ENCODE peak calls at places on chromosomes 11 and 22, in ten cellular contexts. One of them, this sample, is unnamed.

GRCh38 chr11:126638663-126639062 is 283.2 kb downstream of the ST3GAL4 start:
- DNase-seq in endothelial cell of umbilical vein: no peak
- DNase-seq in epithelial cell of esophagus: no peak
- DNase-seq in kidney epithelial cell: no peak
- DNase-seq in NCI-H510A treated with DMSO at 0.1 percent for 48 hours: no peak
- DNase-seq in activated T-cell treated with anti-CD3 and anti-CD28 coated beads for 1 hour: no peak
- DNase-seq in Caco-2: no peak
- DNase-seq in NAMALWA: no peak
- DNase-seq in hippocampal formation: no peak
- DNase-seq in lower lobe of right lung: no peak
- DNase-seq in this sample: no peak

GRCh38 chr11:34448223-34448994 is 9.7 kb downstream of the CAT start:
- DNase-seq in activated T-cell treated with anti-CD3 and anti-CD28 coated beads for 1 hour: no peak
- DNase-seq in hippocampal formation: no peak
- DNase-seq in epithelial cell of esophagus: no peak
- DNase-seq in Caco-2: no peak
- DNase-seq in kidney epithelial cell: no peak
- DNase-seq in NAMALWA: no peak
- DNase-seq in lower lobe of right lung: no peak
- DNase-seq in endothelial cell of umbilical vein: no peak
- DNase-seq in NCI-H510A treated with DMSO at 0.1 percent for 48 hours: no peak
- DNase-seq in this sample: no peak

GRCh38 chr11:68632802-68633201 is 51.5 kb upstream of the GAL start:
- DNase-seq in Caco-2: peak
- DNase-seq in epithelial cell of esophagus: peak
- DNase-seq in NCI-H510A treated with DMSO at 0.1 percent for 48 hours: peak
- DNase-seq in lower lobe of right lung: no peak
- DNase-seq in NAMALWA: peak
- DNase-seq in hippocampal formation: no peak
- DNase-seq in kidney epithelial cell: peak
- DNase-seq in endothelial cell of umbilical vein: peak
- DNase-seq in activated T-cell treated with anti-CD3 and anti-CD28 coated beads for 1 hour: peak
- DNase-seq in this sample: peak

GRCh38 chr11:70834277-70834940 is 418.0 kb downstream of the SHANK2 start:
- DNase-seq in endothelial cell of umbilical vein: no peak
- DNase-seq in lower lobe of right lung: no peak
- DNase-seq in hippocampal formation: no peak
- DNase-seq in NCI-H510A treated with DMSO at 0.1 percent for 48 hours: peak
- DNase-seq in epithelial cell of esophagus: no peak
- DNase-seq in NAMALWA: no peak
- DNase-seq in kidney epithelial cell: no peak
- DNase-seq in activated T-cell treated with anti-CD3 and anti-CD28 coated beads for 1 hour: no peak
- DNase-seq in Caco-2: no peak
- DNase-seq in this sample: no peak

GRCh38 chr22:45889539-45890350 is 87.2 kb downstream of the WNT7B start:
- DNase-seq in kidney epithelial cell: no peak
- DNase-seq in activated T-cell treated with anti-CD3 and anti-CD28 coated beads for 1 hour: no peak
- DNase-seq in endothelial cell of umbilical vein: no peak
- DNase-seq in hippocampal formation: no peak
- DNase-seq in Caco-2: no peak
- DNase-seq in lower lobe of right lung: peak
- DNase-seq in epithelial cell of esophagus: no peak
- DNase-seq in NAMALWA: no peak
- DNase-seq in NCI-H510A treated with DMSO at 0.1 percent for 48 hours: no peak
- DNase-seq in this sample: no peak

GRCh38 chr11:117554601-117555333 is 227.1 kb downstream of the CEP164 start:
- DNase-seq in epithelial cell of esophagus: peak
- DNase-seq in activated T-cell treated with anti-CD3 and anti-CD28 coated beads for 1 hour: no peak
- DNase-seq in lower lobe of right lung: no peak
- DNase-seq in hippocampal formation: no peak
- DNase-seq in NCI-H510A treated with DMSO at 0.1 percent for 48 hours: peak
- DNase-seq in kidney epithelial cell: no peak
- DNase-seq in Caco-2: peak
- DNase-seq in NAMALWA: no peak
- DNase-seq in endothelial cell of umbilical vein: no peak
- DNase-seq in this sample: peak

GRCh38 chr11:83007909-83008580 is 63.7 kb downstream of the RAB30 start:
- DNase-seq in lower lobe of right lung: peak
- DNase-seq in Caco-2: peak
- DNase-seq in epithelial cell of esophagus: no peak
- DNase-seq in endothelial cell of umbilical vein: peak
- DNase-seq in NAMALWA: peak
- DNase-seq in NCI-H510A treated with DMSO at 0.1 percent for 48 hours: peak
- DNase-seq in activated T-cell treated with anti-CD3 and anti-CD28 coated beads for 1 hour: no peak
- DNase-seq in kidney epithelial cell: no peak
- DNase-seq in hippocampal formation: peak
- DNase-seq in this sample: no peak

GRCh38 chr11:96524475-96524874 is 134.7 kb downstream of the JRKL start:
- DNase-seq in activated T-cell treated with anti-CD3 and anti-CD28 coated beads for 1 hour: no peak
- DNase-seq in NCI-H510A treated with DMSO at 0.1 percent for 48 hours: no peak
- DNase-seq in NAMALWA: no peak
- DNase-seq in endothelial cell of umbilical vein: no peak
- DNase-seq in hippocampal formation: no peak
- DNase-seq in epithelial cell of esophagus: no peak
- DNase-seq in Caco-2: no peak
- DNase-seq in kidney epithelial cell: no peak
- DNase-seq in lower lobe of right lung: no peak
- DNase-seq in this sample: no peak

GRCh38 chr22:38172016-38172431 is 9.6 kb downstream of the PLA2G6 start:
- DNase-seq in endothelial cell of umbilical vein: peak
- DNase-seq in Caco-2: no peak
- DNase-seq in NCI-H510A treated with DMSO at 0.1 percent for 48 hours: no peak
- DNase-seq in epithelial cell of esophagus: peak
- DNase-seq in hippocampal formation: no peak
- DNase-seq in lower lobe of right lung: no peak
- DNase-seq in NAMALWA: peak
- DNase-seq in kidney epithelial cell: no peak
- DNase-seq in activated T-cell treated with anti-CD3 and anti-CD28 coated beads for 1 hour: no peak
- DNase-seq in this sample: no peak

GRCh38 chr11:75376175-75376574 is 23.1 kb upstream of the RPS3 start:
- DNase-seq in kidney epithelial cell: no peak
- DNase-seq in NAMALWA: no peak
- DNase-seq in epithelial cell of esophagus: no peak
- DNase-seq in Caco-2: peak
- DNase-seq in hippocampal formation: no peak
- DNase-seq in endothelial cell of umbilical vein: no peak
- DNase-seq in activated T-cell treated with anti-CD3 and anti-CD28 coated beads for 1 hour: no peak
- DNase-seq in lower lobe of right lung: no peak
- DNase-seq in NCI-H510A treated with DMSO at 0.1 percent for 48 hours: no peak
- DNase-seq in this sample: no peak

GRCh38 chr11:95230054-95231034 is 658 bp downstream of the SESN3 start:
- DNase-seq in epithelial cell of esophagus: peak
- DNase-seq in activated T-cell treated with anti-CD3 and anti-CD28 coated beads for 1 hour: no peak
- DNase-seq in lower lobe of right lung: no peak
- DNase-seq in NCI-H510A treated with DMSO at 0.1 percent for 48 hours: peak
- DNase-seq in kidney epithelial cell: no peak
- DNase-seq in NAMALWA: peak
- DNase-seq in endothelial cell of umbilical vein: peak
- DNase-seq in hippocampal formation: peak
- DNase-seq in Caco-2: no peak
- DNase-seq in this sample: no peak

GRCh38 chr11:117759305-117759704 is 37.7 kb downstream of the DSCAML1 start:
- DNase-seq in Caco-2: no peak
- DNase-seq in hippocampal formation: no peak
- DNase-seq in activated T-cell treated with anti-CD3 and anti-CD28 coated beads for 1 hour: no peak
- DNase-seq in kidney epithelial cell: no peak
- DNase-seq in endothelial cell of umbilical vein: no peak
- DNase-seq in NAMALWA: no peak
- DNase-seq in NCI-H510A treated with DMSO at 0.1 percent for 48 hours: peak
- DNase-seq in epithelial cell of esophagus: no peak
- DNase-seq in lower lobe of right lung: no peak
- DNase-seq in this sample: no peak

GRCh38 chr22:41746563-41747400 is 47.5 kb downstream of the MEI1 start:
- DNase-seq in endothelial cell of umbilical vein: peak
- DNase-seq in kidney epithelial cell: peak
- DNase-seq in lower lobe of right lung: peak
- DNase-seq in NCI-H510A treated with DMSO at 0.1 percent for 48 hours: peak
- DNase-seq in NAMALWA: peak
- DNase-seq in activated T-cell treated with anti-CD3 and anti-CD28 coated beads for 1 hour: peak
- DNase-seq in hippocampal formation: peak
- DNase-seq in Caco-2: peak
- DNase-seq in epithelial cell of esophagus: peak
- DNase-seq in this sample: peak

GRCh38 chr11:75802022-75802912 is 12.7 kb upstream of the UVRAG start:
- DNase-seq in activated T-cell treated with anti-CD3 and anti-CD28 coated beads for 1 hour: no peak
- DNase-seq in epithelial cell of esophagus: no peak
- DNase-seq in kidney epithelial cell: no peak
- DNase-seq in endothelial cell of umbilical vein: no peak
- DNase-seq in lower lobe of right lung: no peak
- DNase-seq in NCI-H510A treated with DMSO at 0.1 percent for 48 hours: no peak
- DNase-seq in NAMALWA: no peak
- DNase-seq in Caco-2: no peak
- DNase-seq in hippocampal formation: no peak
- DNase-seq in this sample: no peak

GRCh38 chr11:128470081-128470480 is 117.3 kb downstream of the ETS1 start:
- DNase-seq in Caco-2: no peak
- DNase-seq in NAMALWA: peak
- DNase-seq in NCI-H510A treated with DMSO at 0.1 percent for 48 hours: no peak
- DNase-seq in epithelial cell of esophagus: no peak
- DNase-seq in kidney epithelial cell: no peak
- DNase-seq in hippocampal formation: no peak
- DNase-seq in endothelial cell of umbilical vein: no peak
- DNase-seq in lower lobe of right lung: no peak
- DNase-seq in activated T-cell treated with anti-CD3 and anti-CD28 coated beads for 1 hour: no peak
- DNase-seq in this sample: no peak

GRCh38 chr11:110349109-110349996 is 52.9 kb upstream of the RDX start:
- DNase-seq in hippocampal formation: no peak
- DNase-seq in lower lobe of right lung: no peak
- DNase-seq in Caco-2: no peak
- DNase-seq in epithelial cell of esophagus: no peak
- DNase-seq in endothelial cell of umbilical vein: no peak
- DNase-seq in NCI-H510A treated with DMSO at 0.1 percent for 48 hours: no peak
- DNase-seq in NAMALWA: no peak
- DNase-seq in kidney epithelial cell: no peak
- DNase-seq in activated T-cell treated with anti-CD3 and anti-CD28 coated beads for 1 hour: no peak
- DNase-seq in this sample: no peak

GRCh38 chr11:72735495-72736027 is 16.6 kb downstream of the ARAP1 start:
- DNase-seq in kidney epithelial cell: no peak
- DNase-seq in hippocampal formation: no peak
- DNase-seq in endothelial cell of umbilical vein: peak
- DNase-seq in lower lobe of right lung: no peak
- DNase-seq in NAMALWA: no peak
- DNase-seq in epithelial cell of esophagus: peak
- DNase-seq in NCI-H510A treated with DMSO at 0.1 percent for 48 hours: peak
- DNase-seq in activated T-cell treated with anti-CD3 and anti-CD28 coated beads for 1 hour: no peak
- DNase-seq in Caco-2: peak
- DNase-seq in this sample: no peak

GRCh38 chr11:27201454-27202302 is 161.1 kb downstream of the BBOX1 start:
- DNase-seq in lower lobe of right lung: peak
- DNase-seq in epithelial cell of esophagus: peak
- DNase-seq in activated T-cell treated with anti-CD3 and anti-CD28 coated beads for 1 hour: no peak
- DNase-seq in endothelial cell of umbilical vein: no peak
- DNase-seq in Caco-2: peak
- DNase-seq in kidney epithelial cell: peak
- DNase-seq in NAMALWA: no peak
- DNase-seq in hippocampal formation: no peak
- DNase-seq in NCI-H510A treated with DMSO at 0.1 percent for 48 hours: peak
- DNase-seq in this sample: peak

GRCh38 chr11:86955111-86955673 is at the start of gene FZD4:
- DNase-seq in endothelial cell of umbilical vein: peak
- DNase-seq in NCI-H510A treated with DMSO at 0.1 percent for 48 hours: peak
- DNase-seq in NAMALWA: no peak
- DNase-seq in Caco-2: peak
- DNase-seq in epithelial cell of esophagus: peak
- DNase-seq in kidney epithelial cell: no peak
- DNase-seq in hippocampal formation: peak
- DNase-seq in activated T-cell treated with anti-CD3 and anti-CD28 coated beads for 1 hour: no peak
- DNase-seq in lower lobe of right lung: peak
- DNase-seq in this sample: peak

GRCh38 chr22:38086942-38087341 is 3.0 kb upstream of the SLC16A8 start:
- DNase-seq in lower lobe of right lung: peak
- DNase-seq in activated T-cell treated with anti-CD3 and anti-CD28 coated beads for 1 hour: no peak
- DNase-seq in NAMALWA: no peak
- DNase-seq in epithelial cell of esophagus: no peak
- DNase-seq in hippocampal formation: no peak
- DNase-seq in kidney epithelial cell: no peak
- DNase-seq in NCI-H510A treated with DMSO at 0.1 percent for 48 hours: no peak
- DNase-seq in endothelial cell of umbilical vein: no peak
- DNase-seq in Caco-2: no peak
- DNase-seq in this sample: no peak

GRCh38 chr22:17638432-17639237 is at the start of gene BCL2L13:
- DNase-seq in hippocampal formation: peak
- DNase-seq in kidney epithelial cell: peak
- DNase-seq in lower lobe of right lung: peak
- DNase-seq in epithelial cell of esophagus: peak
- DNase-seq in activated T-cell treated with anti-CD3 and anti-CD28 coated beads for 1 hour: peak
- DNase-seq in endothelial cell of umbilical vein: peak
- DNase-seq in Caco-2: peak
- DNase-seq in NAMALWA: peak
- DNase-seq in NCI-H510A treated with DMSO at 0.1 percent for 48 hours: peak
- DNase-seq in this sample: peak

GRCh38 chr22:38314140-38314991 is 2.9 kb downstream of the CSNK1E start:
- DNase-seq in NAMALWA: peak
- DNase-seq in activated T-cell treated with anti-CD3 and anti-CD28 coated beads for 1 hour: no peak
- DNase-seq in kidney epithelial cell: no peak
- DNase-seq in NCI-H510A treated with DMSO at 0.1 percent for 48 hours: no peak
- DNase-seq in lower lobe of right lung: no peak
- DNase-seq in epithelial cell of esophagus: peak
- DNase-seq in hippocampal formation: no peak
- DNase-seq in endothelial cell of umbilical vein: peak
- DNase-seq in Caco-2: no peak
- DNase-seq in this sample: no peak

GRCh38 chr22:37163618-37164534 is 14.2 kb upstream of the IL2RB start:
- DNase-seq in NCI-H510A treated with DMSO at 0.1 percent for 48 hours: no peak
- DNase-seq in activated T-cell treated with anti-CD3 and anti-CD28 coated beads for 1 hour: no peak
- DNase-seq in hippocampal formation: no peak
- DNase-seq in NAMALWA: no peak
- DNase-seq in Caco-2: no peak
- DNase-seq in lower lobe of right lung: peak
- DNase-seq in kidney epithelial cell: no peak
- DNase-seq in epithelial cell of esophagus: no peak
- DNase-seq in endothelial cell of umbilical vein: no peak
- DNase-seq in this sample: no peak

GRCh38 chr22:43789452-43789851 is 22.7 kb downstream of the EFCAB6 start:
- DNase-seq in endothelial cell of umbilical vein: no peak
- DNase-seq in NCI-H510A treated with DMSO at 0.1 percent for 48 hours: no peak
- DNase-seq in NAMALWA: no peak
- DNase-seq in activated T-cell treated with anti-CD3 and anti-CD28 coated beads for 1 hour: no peak
- DNase-seq in Caco-2: no peak
- DNase-seq in kidney epithelial cell: peak
- DNase-seq in hippocampal formation: no peak
- DNase-seq in lower lobe of right lung: no peak
- DNase-seq in epithelial cell of esophagus: peak
- DNase-seq in this sample: no peak

GRCh38 chr22:17272511-17272991 is 53.3 kb upstream of the ADA2 start:
- DNase-seq in lower lobe of right lung: peak
- DNase-seq in hippocampal formation: no peak
- DNase-seq in Caco-2: no peak
- DNase-seq in activated T-cell treated with anti-CD3 and anti-CD28 coated beads for 1 hour: no peak
- DNase-seq in NAMALWA: no peak
- DNase-seq in NCI-H510A treated with DMSO at 0.1 percent for 48 hours: peak
- DNase-seq in kidney epithelial cell: no peak
- DNase-seq in epithelial cell of esophagus: no peak
- DNase-seq in endothelial cell of umbilical vein: no peak
- DNase-seq in this sample: no peak

GRCh38 chr11:17014774-17015638 is 792 bp upstream of the PLEKHA7 start:
- DNase-seq in lower lobe of right lung: no peak
- DNase-seq in epithelial cell of esophagus: peak
- DNase-seq in hippocampal formation: no peak
- DNase-seq in activated T-cell treated with anti-CD3 and anti-CD28 coated beads for 1 hour: no peak
- DNase-seq in NAMALWA: peak
- DNase-seq in NCI-H510A treated with DMSO at 0.1 percent for 48 hours: peak
- DNase-seq in endothelial cell of umbilical vein: peak
- DNase-seq in Caco-2: peak
- DNase-seq in kidney epithelial cell: peak
- DNase-seq in this sample: peak

This sample was measured in T47D.